ENCODE peak calls at places on chromosomes 4 and X, in eight cellular contexts. One of them, this sample, is unnamed.

GRCh38 chr4:94452476-94453300 is 946 bp downstream of the PDLIM5 start:
- DNase-seq in OCI-LY7: peak
- DNase-seq in neural progenitor cell: peak
- DNase-seq in HCT116: peak
- DNase-seq in GM23338: peak
- DNase-seq in MM.1S: peak
- DNase-seq in SK-N-SH: peak
- DNase-seq in hepatocyte: peak
- DNase-seq in this sample: peak

GRCh38 chr4:7186081-7186480 is 6.3 kb upstream of the SORCS2 start:
- DNase-seq in hepatocyte: peak
- DNase-seq in HCT116: no peak
- DNase-seq in GM23338: peak
- DNase-seq in SK-N-SH: peak
- DNase-seq in MM.1S: no peak
- DNase-seq in OCI-LY7: peak
- DNase-seq in neural progenitor cell: peak
- DNase-seq in this sample: no peak

GRCh38 chrX:9706426-9706825 is 59.2 kb downstream of the GPR143 start:
- DNase-seq in HCT116: no peak
- DNase-seq in GM23338: no peak
- DNase-seq in MM.1S: no peak
- DNase-seq in SK-N-SH: no peak
- DNase-seq in neural progenitor cell: peak
- DNase-seq in hepatocyte: no peak
- DNase-seq in OCI-LY7: no peak
- DNase-seq in this sample: no peak

GRCh38 chr4:153676984-153677383 is 7.1 kb upstream of the TLR2 start:
- DNase-seq in neural progenitor cell: no peak
- DNase-seq in OCI-LY7: no peak
- DNase-seq in SK-N-SH: no peak
- DNase-seq in GM23338: no peak
- DNase-seq in hepatocyte: no peak
- DNase-seq in MM.1S: no peak
- DNase-seq in HCT116: peak
- DNase-seq in this sample: peak

GRCh38 chr4:59655996-59656395 is 1544.1 kb upstream of the ADGRL3 start:
- DNase-seq in HCT116: no peak
- DNase-seq in OCI-LY7: no peak
- DNase-seq in GM23338: no peak
- DNase-seq in neural progenitor cell: peak
- DNase-seq in SK-N-SH: no peak
- DNase-seq in hepatocyte: peak
- DNase-seq in MM.1S: no peak
- DNase-seq in this sample: peak

GRCh38 chr4:77349796-77350195 is 192.8 kb downstream of the CCNG2 start:
- DNase-seq in SK-N-SH: no peak
- DNase-seq in GM23338: no peak
- DNase-seq in hepatocyte: no peak
- DNase-seq in MM.1S: no peak
- DNase-seq in HCT116: no peak
- DNase-seq in OCI-LY7: no peak
- DNase-seq in neural progenitor cell: no peak
- DNase-seq in this sample: peak

GRCh38 chrX:71619193-71619592 is 882 bp upstream of the CXCR3 start:
- DNase-seq in GM23338: no peak
- DNase-seq in neural progenitor cell: no peak
- DNase-seq in HCT116: no peak
- DNase-seq in MM.1S: no peak
- DNase-seq in OCI-LY7: no peak
- DNase-seq in hepatocyte: no peak
- DNase-seq in SK-N-SH: no peak
- DNase-seq in this sample: no peak

GRCh38 chrX:25858273-25858880 is 279.8 kb upstream of the MAGEB18 start:
- DNase-seq in MM.1S: no peak
- DNase-seq in neural progenitor cell: no peak
- DNase-seq in HCT116: no peak
- DNase-seq in OCI-LY7: no peak
- DNase-seq in SK-N-SH: no peak
- DNase-seq in GM23338: no peak
- DNase-seq in hepatocyte: no peak
- DNase-seq in this sample: no peak

GRCh38 chrX:134173541-134174272 is 63.3 kb upstream of the CCDC160 start:
- DNase-seq in SK-N-SH: peak
- DNase-seq in neural progenitor cell: peak
- DNase-seq in OCI-LY7: no peak
- DNase-seq in HCT116: no peak
- DNase-seq in GM23338: peak
- DNase-seq in MM.1S: no peak
- DNase-seq in hepatocyte: no peak
- DNase-seq in this sample: no peak

GRCh38 chr4:52552778-52553177 is 106.3 kb downstream of the USP46 start:
- DNase-seq in OCI-LY7: no peak
- DNase-seq in HCT116: no peak
- DNase-seq in SK-N-SH: no peak
- DNase-seq in MM.1S: no peak
- DNase-seq in GM23338: no peak
- DNase-seq in hepatocyte: peak
- DNase-seq in neural progenitor cell: no peak
- DNase-seq in this sample: peak

GRCh38 chr4:158538176-158538575 is 16.5 kb downstream of the RXFP1 start:
- DNase-seq in SK-N-SH: no peak
- DNase-seq in neural progenitor cell: no peak
- DNase-seq in MM.1S: no peak
- DNase-seq in OCI-LY7: no peak
- DNase-seq in GM23338: no peak
- DNase-seq in hepatocyte: no peak
- DNase-seq in HCT116: no peak
- DNase-seq in this sample: no peak

GRCh38 chr4:5710065-5710961 is 688 bp upstream of the EVC start:
- DNase-seq in hepatocyte: peak
- DNase-seq in neural progenitor cell: peak
- DNase-seq in OCI-LY7: no peak
- DNase-seq in GM23338: peak
- DNase-seq in HCT116: no peak
- DNase-seq in MM.1S: peak
- DNase-seq in SK-N-SH: peak
- DNase-seq in this sample: peak

GRCh38 chr4:5300275-5300674 is 249.0 kb downstream of the STK32B start:
- DNase-seq in SK-N-SH: no peak
- DNase-seq in hepatocyte: no peak
- DNase-seq in neural progenitor cell: no peak
- DNase-seq in MM.1S: no peak
- DNase-seq in GM23338: no peak
- DNase-seq in HCT116: no peak
- DNase-seq in OCI-LY7: no peak
- DNase-seq in this sample: no peak

GRCh38 chrX:86051741-86052140 is 4.4 kb upstream of the CHM start:
- DNase-seq in HCT116: no peak
- DNase-seq in OCI-LY7: no peak
- DNase-seq in neural progenitor cell: no peak
- DNase-seq in SK-N-SH: no peak
- DNase-seq in MM.1S: no peak
- DNase-seq in hepatocyte: no peak
- DNase-seq in GM23338: no peak
- DNase-seq in this sample: no peak

GRCh38 chr4:153154010-153154975 is 50.0 kb upstream of the TRIM2 start:
- DNase-seq in GM23338: no peak
- DNase-seq in SK-N-SH: peak
- DNase-seq in HCT116: no peak
- DNase-seq in neural progenitor cell: no peak
- DNase-seq in hepatocyte: peak
- DNase-seq in OCI-LY7: no peak
- DNase-seq in MM.1S: no peak
- DNase-seq in this sample: peak

GRCh38 chr4:24763631-24764302 is 31.6 kb upstream of the SOD3 start:
- DNase-seq in SK-N-SH: no peak
- DNase-seq in GM23338: no peak
- DNase-seq in HCT116: no peak
- DNase-seq in OCI-LY7: no peak
- DNase-seq in MM.1S: no peak
- DNase-seq in hepatocyte: peak
- DNase-seq in neural progenitor cell: no peak
- DNase-seq in this sample: peak

GRCh38 chr4:129806986-129807385 is 711.0 kb downstream of the C4orf33 start:
- DNase-seq in SK-N-SH: no peak
- DNase-seq in MM.1S: no peak
- DNase-seq in neural progenitor cell: no peak
- DNase-seq in hepatocyte: no peak
- DNase-seq in HCT116: no peak
- DNase-seq in GM23338: no peak
- DNase-seq in OCI-LY7: no peak
- DNase-seq in this sample: no peak

DNA sequence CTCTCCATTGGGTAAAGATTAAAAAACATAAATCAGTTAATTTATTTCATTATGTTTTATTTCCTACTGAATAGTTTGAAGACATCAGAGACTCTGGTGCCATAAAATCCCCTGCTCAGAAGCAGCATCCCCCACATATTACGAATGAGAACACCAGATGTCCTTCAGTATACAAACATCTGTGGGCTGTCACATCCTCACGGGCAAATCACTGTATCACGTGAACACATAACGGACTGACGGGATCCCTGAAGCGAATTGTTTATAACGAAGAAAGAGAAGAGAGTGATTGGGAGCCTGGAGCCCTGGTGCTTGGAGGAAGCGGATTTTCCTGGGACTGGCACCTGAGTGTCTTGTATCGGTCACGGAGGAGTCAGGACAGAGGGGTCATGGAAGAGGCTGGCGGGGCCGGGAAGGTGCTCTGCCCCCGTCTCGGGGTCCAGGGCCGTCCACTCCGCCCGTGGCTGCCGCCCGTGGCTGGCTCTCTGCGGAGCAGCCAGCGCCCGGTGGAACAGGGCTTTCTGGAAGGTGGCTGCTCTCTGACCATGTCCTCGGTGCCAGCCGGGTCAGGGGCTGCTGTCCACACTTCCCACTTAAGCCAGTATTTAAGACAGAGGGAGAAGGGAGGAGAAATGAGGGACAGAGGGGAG is 452.7 kb upstream of the FAT1 start:
- DNase-seq in neural progenitor cell: no peak
- DNase-seq in GM23338: no peak
- DNase-seq in SK-N-SH: peak
- DNase-seq in HCT116: no peak
- DNase-seq in hepatocyte: no peak
- DNase-seq in MM.1S: no peak
- DNase-seq in OCI-LY7: no peak
- DNase-seq in this sample: no peak
- TF ChIP-seq CTCF in neural progenitor cell: no peak
- TF ChIP-seq CTCF in GM23338: no peak
- TF ChIP-seq CTCF in SK-N-SH: no peak
- TF ChIP-seq CTCF in HCT116: no peak
- TF ChIP-seq CTCF in hepatocyte: no peak
- TF ChIP-seq CTCF in MM.1S: no peak
- TF ChIP-seq CTCF in OCI-LY7: no peak
- TF ChIP-seq CTCF in this sample: no peak

DNA sequence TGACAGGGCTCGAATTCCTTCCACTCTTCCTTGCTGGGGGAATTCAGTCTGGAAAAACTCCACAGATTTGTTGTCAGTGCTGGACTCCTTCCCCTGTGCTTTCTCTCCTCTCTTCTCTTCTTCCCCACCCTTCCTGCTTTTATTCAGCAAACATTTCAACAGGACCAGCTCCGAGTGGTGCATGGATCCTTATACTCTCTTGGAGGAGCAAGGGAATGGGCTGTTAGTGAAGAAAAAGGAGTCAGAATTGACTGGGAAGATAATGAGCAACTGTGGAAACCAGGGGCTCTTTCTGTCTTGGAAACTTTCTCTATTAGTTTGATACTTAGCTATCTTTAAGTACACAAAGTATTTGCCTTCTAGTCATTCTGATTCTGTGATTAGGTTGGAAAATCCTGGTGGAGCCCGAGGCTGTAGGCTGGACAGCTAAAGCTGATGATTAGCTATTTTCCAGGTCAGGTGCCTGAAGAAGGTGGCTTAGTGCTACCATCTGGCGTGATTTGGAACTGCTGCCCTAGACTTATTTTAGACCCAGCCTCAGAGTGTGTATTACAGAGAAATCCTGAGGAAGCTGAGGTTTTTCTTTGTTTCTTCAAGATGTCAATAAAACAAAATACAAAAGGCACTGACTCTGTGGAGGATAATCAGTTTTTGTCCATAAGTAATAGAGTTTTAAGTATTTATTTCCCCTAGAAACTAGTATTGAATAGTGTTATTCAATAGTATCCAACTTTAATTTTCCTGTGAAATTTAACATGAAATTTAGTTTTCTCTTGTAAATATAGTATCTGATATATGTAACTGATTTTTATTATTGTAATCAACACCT is 38.4 kb downstream of the NAP1L5 start:
- DNase-seq in neural progenitor cell: peak
- DNase-seq in OCI-LY7: peak
- DNase-seq in HCT116: peak
- DNase-seq in MM.1S: peak
- DNase-seq in hepatocyte: peak
- DNase-seq in GM23338: peak
- DNase-seq in SK-N-SH: peak
- DNase-seq in this sample: peak
- TF ChIP-seq EZH2phosphoT487 in neural progenitor cell: no peak
- TF ChIP-seq EZH2phosphoT487 in OCI-LY7: no peak
- TF ChIP-seq EZH2phosphoT487 in HCT116: no peak
- TF ChIP-seq EZH2phosphoT487 in MM.1S: no peak
- TF ChIP-seq EZH2phosphoT487 in hepatocyte: no peak
- TF ChIP-seq EZH2phosphoT487 in GM23338: no peak
- TF ChIP-seq EZH2phosphoT487 in SK-N-SH: no peak
- TF ChIP-seq EZH2phosphoT487 in this sample: no peak

GRCh38 chr4:73434311-73434710 is 1.7 kb upstream of the AFP start:
- DNase-seq in hepatocyte: no peak
- DNase-seq in GM23338: peak
- DNase-seq in MM.1S: peak
- DNase-seq in OCI-LY7: peak
- DNase-seq in SK-N-SH: peak
- DNase-seq in HCT116: peak
- DNase-seq in neural progenitor cell: peak
- DNase-seq in this sample: peak
- TF ChIP-seq CTCF in hepatocyte: peak
- TF ChIP-seq CTCF in GM23338: peak
- TF ChIP-seq CTCF in MM.1S: peak
- TF ChIP-seq CTCF in OCI-LY7: peak
- TF ChIP-seq CTCF in SK-N-SH: peak
- TF ChIP-seq CTCF in HCT116: peak
- TF ChIP-seq CTCF in neural progenitor cell: peak
- TF ChIP-seq CTCF in this sample: peak

GRCh38 chr4:174317531-174317930 is 33.8 kb downstream of the CEP44 start:
- DNase-seq in GM23338: no peak
- DNase-seq in neural progenitor cell: no peak
- DNase-seq in OCI-LY7: no peak
- DNase-seq in MM.1S: no peak
- DNase-seq in hepatocyte: no peak
- DNase-seq in HCT116: no peak
- DNase-seq in SK-N-SH: no peak
- DNase-seq in this sample: peak
- TF ChIP-seq EZH2phosphoT487 in GM23338: no peak
- TF ChIP-seq EZH2phosphoT487 in neural progenitor cell: no peak
- TF ChIP-seq EZH2phosphoT487 in OCI-LY7: no peak
- TF ChIP-seq EZH2phosphoT487 in MM.1S: no peak
- TF ChIP-seq EZH2phosphoT487 in hepatocyte: no peak
- TF ChIP-seq EZH2phosphoT487 in HCT116: no peak
- TF ChIP-seq EZH2phosphoT487 in SK-N-SH: no peak
- TF ChIP-seq EZH2phosphoT487 in this sample: no peak

This sample was measured in PC-3.